ENCODE peak calls at places on chromosomes 1 and 21, in six cellular contexts. T, L, O, G, R and X are unnamed samples. For H3K9me3, the result is how much of the 10 kb centered on the place peaks cover.

GRCh38 chr1:18800258-18800657 is 59.2 kb downstream of the TAS1R2 start:
- DNase-seq in O (no peak), R (no peak), L (no peak), T (no peak), G (no peak), X (no peak)

GRCh38 chr1:5594056-5594956 is 397.9 kb downstream of the NPHP4 start:
- DNase-seq in L (no peak), G (no peak), O (no peak), R (no peak), T (peak), X (peak)

GRCh38 chr1:19533626-19534025 is 48.3 kb upstream of the CAPZB start:
- DNase-seq in L (no peak), R (peak), T (no peak), O (no peak), G (no peak), X (no peak)

GRCh38 chr1:206442101-206442500 is 28.2 kb upstream of the IKBKE start:
- DNase-seq in T (no peak), R (no peak), O (no peak), G (no peak), L (no peak), X (no peak)

GRCh38 chr21:33296156-33296555 is 28.6 kb upstream of the IFNAR1 start:
- DNase-seq in R (no peak), L (no peak), T (no peak), O (no peak), G (no peak), X (no peak)

GRCh38 chr1:85569122-85569521 is 11.4 kb upstream of the CCN1 start:
- DNase-seq in R (no peak), O (no peak), G (no peak), T (no peak), L (no peak), X (no peak)

GRCh38 chr1:8006037-8006963 is 19.8 kb downstream of the ERRFI1 start:
- DNase-seq in L (no peak), R (no peak), O (no peak), T (no peak), G (no peak), X (no peak)

GRCh38 chr1:108643492-108644333 is 17.2 kb downstream of the HENMT1 start:
- DNase-seq in G (peak), L (no peak), R (peak), O (peak), T (peak), X (no peak)

GRCh38 chr1:9894115-9894514 is 16.0 kb downstream of the CTNNBIP1 start:
- DNase-seq in L (no peak), R (no peak), T (no peak), G (no peak), O (no peak), X (no peak)

GRCh38 chr1:155127105-155127671 is 488 bp upstream of the EFNA1 start:
- DNase-seq in T (peak), R (peak), O (peak), L (peak), G (no peak), X (no peak)

GRCh38 chr1:111199881-111200801 is at the start of gene DENND2D:
- DNase-seq in T (peak), G (peak), L (no peak), O (no peak), R (peak), X (no peak)

GRCh38 chr1:178330848-178331497 is 165.8 kb downstream of the CLEC20A start:
- DNase-seq in L (no peak), R (no peak), G (no peak), T (no peak), O (no peak), X (no peak)

GRCh38 chr21:25964009-25964408 is 206.6 kb downstream of the APP start:
- DNase-seq in T (no peak), L (no peak), G (no peak), R (no peak), O (no peak), X (no peak)

GRCh38 chr1:66732407-66733166 is 19.7 kb upstream of the DYNLT5 start:
- DNase-seq in R (no peak), L (no peak), T (no peak), G (no peak), O (no peak), X (no peak)

GRCh38 chr1:156897078-156897825 is 3.7 kb downstream of the PEAR1 start:
- DNase-seq in O (no peak), G (no peak), L (no peak), R (no peak), T (no peak), X (no peak)

GRCh38 chr1:235883261-235883927 is 16.7 kb upstream of the LYST start:
- DNase-seq in T (peak), L (peak), G (peak), O (peak), R (peak), X (peak)

GRCh38 chr1:54335396-54336056 is 70.7 kb downstream of the SSBP3 start:
- DNase-seq in T (peak), G (no peak), L (peak), O (no peak), R (peak), X (no peak)

GRCh38 chr1:25664800-25665199 is 48.2 kb downstream of the MAN1C1 start:
- DNase-seq in G (no peak), L (no peak), T (no peak), O (no peak), R (no peak), X (no peak)

GRCh38 chr1:27592191-27592590 is 11.8 kb downstream of the AHDC1 start:
- DNase-seq in L (no peak), G (no peak), R (no peak), O (no peak), T (no peak), X (no peak)

GRCh38 chr1:115323366-115324004 is 14.6 kb downstream of the NGF start:
- DNase-seq in O (no peak), L (no peak), G (no peak), T (no peak), R (no peak), X (no peak)

GRCh38 chr1:207316141-207316540 is 5.3 kb upstream of the CD55 start:
- DNase-seq in G (no peak), O (peak), T (peak), R (no peak), L (no peak), X (no peak)

GRCh38 chr1:201016211-201016651 is 7.3 kb downstream of the KIF21B start:
- DNase-seq in R (peak), T (no peak), G (no peak), O (no peak), L (no peak), X (no peak)

DNA sequence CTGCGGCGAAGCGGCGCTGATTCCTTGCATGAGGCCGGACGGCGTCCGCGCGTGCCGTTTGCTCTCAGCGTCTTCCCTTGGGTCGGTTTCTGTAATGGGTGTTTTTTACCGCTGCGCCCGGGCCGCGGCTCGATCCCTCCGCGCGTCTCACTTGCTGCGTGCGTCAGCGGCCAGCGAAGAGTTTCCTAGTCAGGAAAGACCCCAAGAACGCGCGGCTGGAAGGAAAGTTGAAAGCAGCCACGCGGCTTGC is 159.9 kb downstream of the RUNX1 start:
- DNase-seq in O (peak), R (peak), T (peak), L (no peak), G (no peak), X (peak)
- TF ChIP-seq POLR2AphosphoS5 in O (no peak), R (no peak), T (no peak), L (no peak), G (no peak), X (no peak)

DNA sequence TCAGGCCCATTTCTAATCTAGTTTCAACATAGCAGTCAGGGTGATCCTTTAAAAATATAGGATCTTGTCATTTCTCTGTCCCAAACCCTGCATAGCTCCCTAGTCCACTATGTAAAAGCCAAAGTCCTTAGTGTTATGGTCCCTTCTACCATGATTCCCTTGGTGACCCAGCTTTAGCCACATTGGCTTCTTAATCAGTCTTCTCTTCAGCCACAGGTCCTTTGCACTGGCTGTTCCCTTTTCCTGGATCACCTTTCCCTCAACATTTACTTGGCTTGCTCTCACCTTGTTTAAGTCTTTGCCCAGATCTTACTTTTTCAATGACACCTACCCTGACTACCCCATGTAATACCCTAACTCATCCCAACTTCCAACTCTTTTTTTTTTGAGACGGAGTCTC is 11.7 kb upstream of the FUCA1 start:
- DNase-seq in R (no peak), L (no peak), G (no peak), O (no peak), T (no peak), X (no peak)
- H3K9me3 ChIP-seq in R (under half), L (under half), G (under half), O (under half), T (under half), X (under half)

DNA sequence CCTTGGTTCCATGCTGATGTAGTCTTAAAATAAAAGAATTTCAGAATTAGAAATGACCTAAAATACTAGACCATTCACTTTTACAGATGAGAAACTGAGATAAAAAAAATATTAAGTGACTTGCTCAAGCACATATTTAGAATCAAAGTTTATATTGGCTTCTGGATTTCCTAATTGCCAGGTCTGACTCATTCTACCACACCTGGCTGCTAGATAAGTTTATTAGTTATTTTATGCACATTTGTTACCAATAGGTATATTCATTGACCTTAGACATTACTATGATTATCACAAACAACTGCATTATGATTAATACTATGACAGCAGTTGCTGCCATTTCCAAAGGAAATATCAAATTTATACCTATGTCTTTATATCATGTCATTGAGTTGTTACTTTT is 497.5 kb downstream of the RWDD3 start:
- DNase-seq in T (no peak), G (no peak), L (no peak), R (no peak), O (no peak), X (no peak)
- H3K27ac ChIP-seq in T (no peak), G (no peak), L (no peak), R (no peak), O (no peak), X (no peak)

GRCh38 chr1:161810780-161811179 is 44.7 kb downstream of the ATF6 start:
- DNase-seq in R (no peak), L (no peak), T (no peak), G (no peak), O (no peak), X (no peak)

GRCh38 chr1:161803181-161803580 is 37.1 kb downstream of the ATF6 start:
- DNase-seq in O (no peak), T (no peak), G (no peak), R (no peak), L (no peak), X (no peak)

GRCh38 chr1:161799792-161800191 is 33.7 kb downstream of the ATF6 start:
- DNase-seq in G (no peak), R (no peak), L (no peak), T (no peak), O (no peak), X (no peak)

GRCh38 chr1:161801955-161802354 is 35.8 kb downstream of the ATF6 start:
- DNase-seq in O (no peak), G (no peak), R (no peak), T (no peak), L (no peak), X (no peak)

DNA sequence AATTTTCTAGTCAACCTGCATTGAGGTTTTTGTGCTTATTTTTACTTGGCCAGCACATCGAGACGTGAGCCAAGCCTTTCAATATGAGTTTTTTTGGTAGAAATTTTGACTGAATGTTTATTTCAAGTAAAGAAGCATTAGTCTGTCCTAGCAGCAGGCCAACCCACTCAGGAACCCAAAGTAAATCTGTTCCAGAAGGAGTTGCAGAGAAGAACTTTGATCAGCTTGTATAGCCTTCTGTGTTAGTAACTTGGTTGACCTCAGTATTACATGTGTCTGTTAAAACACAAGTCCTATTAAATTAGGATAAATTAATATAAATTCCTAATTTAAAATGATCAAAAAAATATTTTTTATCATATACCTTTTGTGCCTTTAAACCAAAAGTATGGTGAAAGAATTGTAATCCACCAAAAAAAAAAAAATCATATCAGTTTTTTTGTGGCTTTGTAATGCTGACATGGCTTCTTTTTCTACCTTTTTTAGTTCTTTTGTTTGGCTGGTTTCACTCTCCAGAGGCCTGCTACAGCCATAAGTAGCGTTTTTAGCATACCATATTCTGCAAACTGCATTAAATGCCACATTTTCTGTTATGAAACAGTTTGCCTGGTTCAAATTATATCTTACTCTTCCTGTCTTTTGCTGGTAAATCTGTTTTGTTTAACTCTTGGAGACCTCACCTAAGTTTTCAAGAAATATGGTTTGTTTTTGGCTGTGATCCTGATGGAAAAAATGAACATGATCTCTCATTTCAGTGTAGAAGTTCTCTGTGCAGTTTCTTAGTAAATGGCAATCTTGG is 39.5 kb downstream of the ATF6 start:
- DNase-seq in R (no peak), O (no peak), G (no peak), T (no peak), L (no peak), X (no peak)
- TF ChIP-seq POLR2AphosphoS5 in R (no peak), O (no peak), G (no peak), T (no peak), L (no peak), X (no peak)

DNA sequence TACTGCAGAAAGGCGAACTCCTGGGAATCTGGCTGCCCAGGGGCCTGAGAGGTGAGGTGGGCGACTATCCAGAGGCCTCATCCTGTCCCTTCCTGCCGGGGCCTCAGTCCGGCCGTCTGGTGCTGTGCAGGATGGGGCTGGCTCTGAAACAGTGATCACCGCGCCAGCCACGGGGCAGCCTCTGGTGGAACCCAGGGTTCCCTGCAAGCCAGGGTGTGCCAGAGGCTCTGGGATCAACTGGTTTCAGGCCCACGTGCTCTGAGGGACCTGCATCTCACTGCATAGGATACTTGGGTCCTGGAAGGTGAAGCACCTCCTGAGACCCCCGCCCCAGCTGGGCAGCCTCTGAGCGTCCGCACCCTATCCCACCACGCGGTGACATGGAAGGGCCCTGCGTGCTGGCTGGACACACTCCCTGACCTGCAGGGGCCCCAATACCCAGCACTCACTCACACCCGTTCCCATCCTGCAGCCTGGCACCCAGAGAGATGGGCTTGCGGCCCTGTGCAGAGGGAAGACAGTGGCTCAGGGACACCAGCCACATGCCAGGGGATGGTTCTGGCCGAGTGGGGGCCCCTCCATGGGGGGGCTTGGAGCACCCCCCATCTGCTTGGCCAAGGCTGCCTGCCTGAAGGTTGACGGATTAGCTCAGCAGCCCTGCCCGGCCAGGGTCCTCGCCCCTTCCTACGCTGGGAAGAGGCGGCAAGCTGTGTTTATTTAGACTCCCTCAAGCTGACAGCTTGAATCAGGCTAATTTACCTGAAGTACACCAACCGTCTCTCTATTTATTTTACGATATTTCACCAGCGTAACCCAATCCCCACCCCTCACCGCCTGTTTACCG is 64.3 kb upstream of the TTC34 start:
- DNase-seq in O (no peak), T (no peak), G (no peak), L (no peak), R (no peak), X (no peak)
- H3K9me3 ChIP-seq in O (under half), T (under half), G (under half), L (under half), R (under half), X (under half)

GRCh38 chr1:36400825-36401601 is 3.3 kb upstream of the LSM10 start:
- DNase-seq in G (no peak), R (peak), T (peak), O (no peak), L (peak), X (no peak)
- H3K27ac ChIP-seq in G (peak), R (peak), T (peak), O (no peak), L (peak), X (peak)

GRCh38 chr1:44485229-44485932 is 80.3 kb downstream of the RNF220 start:
- DNase-seq in L (no peak), R (no peak), O (no peak), T (no peak), G (no peak), X (no peak)
- TF ChIP-seq POLR2AphosphoS5 in L (no peak), R (no peak), O (peak), T (no peak), G (no peak), X (no peak)